ENCODE peak calls at places on chromosomes 1 and 21, in ten cellular contexts. One of them, this sample, is unnamed.

GRCh38 chr1:14561014-14561693 is 37.3 kb upstream of the KAZN start:
- DNase-seq in pancreas: no peak
- DNase-seq in type B pancreatic cell: no peak
- DNase-seq in foreskin fibroblast: peak; percentile 58
- DNase-seq in testis: peak; percentile 18
- DNase-seq in AG04450: no peak
- DNase-seq in mesothelial cell of epicardium: no peak
- DNase-seq in heart left ventricle: no peak
- DNase-seq in coronary artery: no peak
- DNase-seq in fibroblast of pulmonary artery: no peak
- DNase-seq in this sample: no peak

GRCh38 chr1:116931016-116931918 is 21.6 kb downstream of the PTGFRN start:
- DNase-seq in pancreas: no peak
- DNase-seq in type B pancreatic cell: no peak
- DNase-seq in foreskin fibroblast: no peak
- DNase-seq in testis: no peak
- DNase-seq in AG04450: no peak
- DNase-seq in mesothelial cell of epicardium: no peak
- DNase-seq in heart left ventricle: no peak
- DNase-seq in coronary artery: no peak
- DNase-seq in fibroblast of pulmonary artery: no peak
- DNase-seq in this sample: no peak

GRCh38 chr1:160608057-160608456 is 28.8 kb upstream of the CD84 start:
- DNase-seq in pancreas: no peak
- DNase-seq in type B pancreatic cell: no peak
- DNase-seq in foreskin fibroblast: no peak
- DNase-seq in testis: no peak
- DNase-seq in AG04450: no peak
- DNase-seq in mesothelial cell of epicardium: no peak
- DNase-seq in heart left ventricle: no peak
- DNase-seq in coronary artery: no peak
- DNase-seq in fibroblast of pulmonary artery: no peak
- DNase-seq in this sample: no peak

GRCh38 chr1:102757363-102757762 is 351.0 kb downstream of the COL11A1 start:
- DNase-seq in pancreas: no peak
- DNase-seq in type B pancreatic cell: no peak
- DNase-seq in foreskin fibroblast: no peak
- DNase-seq in testis: no peak
- DNase-seq in AG04450: no peak
- DNase-seq in mesothelial cell of epicardium: no peak
- DNase-seq in heart left ventricle: no peak
- DNase-seq in coronary artery: no peak
- DNase-seq in fibroblast of pulmonary artery: no peak
- DNase-seq in this sample: no peak

GRCh38 chr1:9774744-9775679 is 48.8 kb downstream of the CLSTN1 start:
- DNase-seq in pancreas: no peak
- DNase-seq in type B pancreatic cell: no peak
- DNase-seq in foreskin fibroblast: no peak
- DNase-seq in testis: no peak
- DNase-seq in AG04450: no peak
- DNase-seq in mesothelial cell of epicardium: no peak
- DNase-seq in heart left ventricle: no peak
- DNase-seq in coronary artery: no peak
- DNase-seq in fibroblast of pulmonary artery: no peak
- DNase-seq in this sample: no peak

GRCh38 chr1:81670286-81670685 is 130.4 kb upstream of the ADGRL2 start:
- DNase-seq in pancreas: peak; percentile 66
- DNase-seq in type B pancreatic cell: no peak
- DNase-seq in foreskin fibroblast: peak; percentile 95
- DNase-seq in testis: peak; percentile 89
- DNase-seq in AG04450: peak; percentile 87
- DNase-seq in mesothelial cell of epicardium: peak; percentile 35
- DNase-seq in heart left ventricle: peak; percentile 68
- DNase-seq in coronary artery: no peak
- DNase-seq in fibroblast of pulmonary artery: peak; percentile 97
- DNase-seq in this sample: no peak

GRCh38 chr1:39845569-39846566 is 37.4 kb downstream of the TRIT1 start:
- DNase-seq in pancreas: peak; percentile 90
- DNase-seq in type B pancreatic cell: peak; percentile 84
- DNase-seq in foreskin fibroblast: peak; percentile 65
- DNase-seq in testis: peak; percentile 80
- DNase-seq in AG04450: peak; percentile 75
- DNase-seq in mesothelial cell of epicardium: peak; percentile 83
- DNase-seq in heart left ventricle: peak; percentile 88
- DNase-seq in coronary artery: no peak
- DNase-seq in fibroblast of pulmonary artery: peak; percentile 95
- DNase-seq in this sample: peak; percentile 95

GRCh38 chr1:233668725-233669294 is 54.9 kb downstream of the KCNK1 start:
- DNase-seq in pancreas: no peak
- DNase-seq in type B pancreatic cell: no peak
- DNase-seq in foreskin fibroblast: peak; percentile 33
- DNase-seq in testis: no peak
- DNase-seq in AG04450: no peak
- DNase-seq in mesothelial cell of epicardium: no peak
- DNase-seq in heart left ventricle: no peak
- DNase-seq in coronary artery: no peak
- DNase-seq in fibroblast of pulmonary artery: peak; percentile 57
- DNase-seq in this sample: no peak

GRCh38 chr1:53627666-53628065 is 111.3 kb downstream of the GLIS1 start:
- DNase-seq in pancreas: no peak
- DNase-seq in type B pancreatic cell: peak; percentile 11
- DNase-seq in foreskin fibroblast: no peak
- DNase-seq in testis: no peak
- DNase-seq in AG04450: no peak
- DNase-seq in mesothelial cell of epicardium: no peak
- DNase-seq in heart left ventricle: peak; percentile 3
- DNase-seq in coronary artery: no peak
- DNase-seq in fibroblast of pulmonary artery: no peak
- DNase-seq in this sample: peak; percentile 49

GRCh38 chr21:29233611-29234540 is 64.8 kb upstream of the BACH1 start:
- DNase-seq in pancreas: no peak
- DNase-seq in type B pancreatic cell: no peak
- DNase-seq in foreskin fibroblast: no peak
- DNase-seq in testis: no peak
- DNase-seq in AG04450: no peak
- DNase-seq in mesothelial cell of epicardium: no peak
- DNase-seq in heart left ventricle: no peak
- DNase-seq in coronary artery: no peak
- DNase-seq in fibroblast of pulmonary artery: no peak
- DNase-seq in this sample: no peak

GRCh38 chr1:201554167-201554600 is 15.3 kb downstream of the NAV1 start:
- DNase-seq in pancreas: no peak
- DNase-seq in type B pancreatic cell: no peak
- DNase-seq in foreskin fibroblast: no peak
- DNase-seq in testis: no peak
- DNase-seq in AG04450: no peak
- DNase-seq in mesothelial cell of epicardium: no peak
- DNase-seq in heart left ventricle: no peak
- DNase-seq in coronary artery: peak; percentile 62
- DNase-seq in fibroblast of pulmonary artery: no peak
- DNase-seq in this sample: no peak

GRCh38 chr1:64490204-64490818 is 20.4 kb downstream of the CACHD1 start:
- DNase-seq in pancreas: no peak
- DNase-seq in type B pancreatic cell: no peak
- DNase-seq in foreskin fibroblast: no peak
- DNase-seq in testis: no peak
- DNase-seq in AG04450: no peak
- DNase-seq in mesothelial cell of epicardium: no peak
- DNase-seq in heart left ventricle: no peak
- DNase-seq in coronary artery: no peak
- DNase-seq in fibroblast of pulmonary artery: no peak
- DNase-seq in this sample: no peak

GRCh38 chr1:237197470-237198425 is 155.8 kb downstream of the RYR2 start:
- DNase-seq in pancreas: no peak
- DNase-seq in type B pancreatic cell: no peak
- DNase-seq in foreskin fibroblast: no peak
- DNase-seq in testis: no peak
- DNase-seq in AG04450: no peak
- DNase-seq in mesothelial cell of epicardium: no peak
- DNase-seq in heart left ventricle: no peak
- DNase-seq in coronary artery: no peak
- DNase-seq in fibroblast of pulmonary artery: no peak
- DNase-seq in this sample: no peak
- TF ChIP-seq CTCF in pancreas: no peak
- TF ChIP-seq CTCF in type B pancreatic cell: no peak
- TF ChIP-seq CTCF in foreskin fibroblast: no peak
- TF ChIP-seq CTCF in testis: no peak
- TF ChIP-seq CTCF in AG04450: no peak
- TF ChIP-seq CTCF in mesothelial cell of epicardium: no peak
- TF ChIP-seq CTCF in heart left ventricle: no peak
- TF ChIP-seq CTCF in coronary artery: no peak
- TF ChIP-seq CTCF in fibroblast of pulmonary artery: no peak
- TF ChIP-seq CTCF in this sample: no peak

DNA sequence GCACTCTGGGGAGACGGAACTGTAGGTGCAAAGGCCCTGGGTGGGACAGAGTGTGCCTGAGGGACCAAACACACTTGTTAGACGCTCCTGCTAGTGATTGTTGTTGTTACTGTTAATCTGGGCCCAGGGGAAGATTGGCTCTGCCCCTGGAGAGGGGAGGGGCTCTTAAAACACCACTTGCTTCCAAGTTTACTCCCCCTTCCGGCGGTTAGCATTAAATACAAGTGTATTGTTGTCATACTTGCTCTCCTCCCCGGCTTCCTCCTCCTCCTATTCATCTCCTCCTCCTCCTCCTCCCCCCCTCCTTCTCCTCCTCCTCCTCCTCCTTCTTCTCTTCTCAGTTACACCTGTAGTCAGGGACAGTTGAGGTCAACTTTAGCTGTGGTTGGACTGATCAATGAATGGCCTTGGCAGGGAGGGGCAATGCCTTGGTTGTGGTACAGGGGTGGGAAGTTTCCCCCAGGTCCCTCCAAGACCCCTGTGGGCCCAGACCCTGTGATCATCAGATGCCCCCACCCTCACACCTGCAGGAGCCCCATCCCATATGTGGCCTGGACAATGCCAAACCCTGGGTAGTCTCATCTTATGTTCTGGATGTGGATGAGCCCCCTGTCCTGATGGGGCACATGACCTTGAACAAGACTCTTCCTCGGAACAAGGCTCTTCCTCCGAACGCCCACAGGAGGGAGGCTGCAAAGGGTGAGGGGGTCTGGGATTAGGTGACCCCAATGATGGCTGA is 217.3 kb downstream of the PTPRU start:
- DNase-seq in pancreas: no peak
- DNase-seq in type B pancreatic cell: no peak
- DNase-seq in foreskin fibroblast: peak; percentile 32
- DNase-seq in testis: no peak
- DNase-seq in AG04450: peak; percentile 21
- DNase-seq in mesothelial cell of epicardium: no peak
- DNase-seq in heart left ventricle: no peak
- DNase-seq in coronary artery: no peak
- DNase-seq in fibroblast of pulmonary artery: peak; percentile 63
- DNase-seq in this sample: no peak
- TF ChIP-seq CTCF in pancreas: no peak
- TF ChIP-seq CTCF in type B pancreatic cell: peak; percentile 66
- TF ChIP-seq CTCF in foreskin fibroblast: peak; percentile 34
- TF ChIP-seq CTCF in testis: no peak
- TF ChIP-seq CTCF in AG04450: peak; percentile 41
- TF ChIP-seq CTCF in mesothelial cell of epicardium: peak; percentile 27
- TF ChIP-seq CTCF in heart left ventricle: no peak
- TF ChIP-seq CTCF in coronary artery: no peak
- TF ChIP-seq CTCF in fibroblast of pulmonary artery: peak; percentile 34
- TF ChIP-seq CTCF in this sample: peak; percentile 34

DNA sequence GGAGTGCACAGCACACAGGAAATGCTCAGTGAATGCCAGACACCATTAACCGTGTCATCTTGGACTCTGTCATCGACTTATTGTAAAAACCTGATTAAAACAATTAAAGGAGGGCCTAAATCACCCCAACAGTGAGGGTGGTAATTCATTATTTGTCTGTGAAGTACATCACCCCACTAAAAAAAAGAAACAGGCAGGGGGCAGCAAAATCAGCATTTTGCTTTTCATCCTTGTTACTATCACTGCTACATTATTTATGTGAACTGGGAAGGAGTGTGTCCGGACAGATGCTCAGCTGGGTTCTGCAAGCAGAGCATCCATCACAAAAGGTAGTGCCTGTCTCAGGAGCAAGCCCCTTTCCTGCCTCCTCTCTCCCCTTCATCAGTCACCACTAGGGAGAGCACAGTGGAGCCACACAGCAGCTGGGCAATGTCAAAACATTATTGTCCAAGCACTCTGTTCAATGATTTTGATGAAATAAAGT is 98.5 kb downstream of the RERE start:
- DNase-seq in pancreas: no peak
- DNase-seq in type B pancreatic cell: no peak
- DNase-seq in foreskin fibroblast: no peak
- DNase-seq in testis: no peak
- DNase-seq in AG04450: no peak
- DNase-seq in mesothelial cell of epicardium: no peak
- DNase-seq in heart left ventricle: no peak
- DNase-seq in coronary artery: no peak
- DNase-seq in fibroblast of pulmonary artery: no peak
- DNase-seq in this sample: no peak
- TF ChIP-seq CTCF in pancreas: no peak
- TF ChIP-seq CTCF in type B pancreatic cell: peak; percentile 33
- TF ChIP-seq CTCF in foreskin fibroblast: peak; percentile 11
- TF ChIP-seq CTCF in testis: peak; percentile 17
- TF ChIP-seq CTCF in AG04450: peak; percentile 51
- TF ChIP-seq CTCF in mesothelial cell of epicardium: peak; percentile 30
- TF ChIP-seq CTCF in heart left ventricle: peak; percentile 7
- TF ChIP-seq CTCF in coronary artery: no peak
- TF ChIP-seq CTCF in fibroblast of pulmonary artery: peak; percentile 43
- TF ChIP-seq CTCF in this sample: peak; percentile 41

GRCh38 chr1:162021124-162021523 is 2.5 kb downstream of the OLFML2B start:
- DNase-seq in pancreas: no peak
- DNase-seq in type B pancreatic cell: no peak
- DNase-seq in foreskin fibroblast: no peak
- DNase-seq in testis: no peak
- DNase-seq in AG04450: no peak
- DNase-seq in mesothelial cell of epicardium: no peak
- DNase-seq in heart left ventricle: no peak
- DNase-seq in coronary artery: no peak
- DNase-seq in fibroblast of pulmonary artery: no peak
- DNase-seq in this sample: no peak

GRCh38 chr1:162022626-162023025 is 1.0 kb downstream of the OLFML2B start:
- DNase-seq in pancreas: no peak
- DNase-seq in type B pancreatic cell: no peak
- DNase-seq in foreskin fibroblast: no peak
- DNase-seq in testis: no peak
- DNase-seq in AG04450: no peak
- DNase-seq in mesothelial cell of epicardium: no peak
- DNase-seq in heart left ventricle: no peak
- DNase-seq in coronary artery: no peak
- DNase-seq in fibroblast of pulmonary artery: no peak
- DNase-seq in this sample: no peak

GRCh38 chr1:162023181-162023546 is 505 bp downstream of the OLFML2B start:
- DNase-seq in pancreas: no peak
- DNase-seq in type B pancreatic cell: no peak
- DNase-seq in foreskin fibroblast: no peak
- DNase-seq in testis: peak; percentile 37
- DNase-seq in AG04450: no peak
- DNase-seq in mesothelial cell of epicardium: no peak
- DNase-seq in heart left ventricle: no peak
- DNase-seq in coronary artery: no peak
- DNase-seq in fibroblast of pulmonary artery: no peak
- DNase-seq in this sample: no peak

GRCh38 chr1:162026906-162027305 is 3.2 kb upstream of the OLFML2B start:
- DNase-seq in pancreas: no peak
- DNase-seq in type B pancreatic cell: no peak
- DNase-seq in foreskin fibroblast: peak; percentile 40
- DNase-seq in testis: no peak
- DNase-seq in AG04450: no peak
- DNase-seq in mesothelial cell of epicardium: no peak
- DNase-seq in heart left ventricle: no peak
- DNase-seq in coronary artery: no peak
- DNase-seq in fibroblast of pulmonary artery: peak; percentile 23
- DNase-seq in this sample: no peak

GRCh38 chr1:162023547-162024501 is at the start of gene OLFML2B:
- DNase-seq in pancreas: peak; percentile 83
- DNase-seq in type B pancreatic cell: peak; percentile 84
- DNase-seq in foreskin fibroblast: peak; percentile 90
- DNase-seq in testis: peak; percentile 86
- DNase-seq in AG04450: peak; percentile 37
- DNase-seq in mesothelial cell of epicardium: peak; percentile 58
- DNase-seq in heart left ventricle: peak; percentile 78
- DNase-seq in coronary artery: peak; percentile 83
- DNase-seq in fibroblast of pulmonary artery: peak; percentile 83
- DNase-seq in this sample: peak; percentile 89
- TF ChIP-seq CTCF in pancreas: no peak
- TF ChIP-seq CTCF in type B pancreatic cell: peak; percentile 51
- TF ChIP-seq CTCF in foreskin fibroblast: peak; percentile 31
- TF ChIP-seq CTCF in testis: peak; percentile 23
- TF ChIP-seq CTCF in AG04450: peak; percentile 54
- TF ChIP-seq CTCF in mesothelial cell of epicardium: no peak
- TF ChIP-seq CTCF in heart left ventricle: peak; percentile 24
- TF ChIP-seq CTCF in coronary artery: peak; percentile 12
- TF ChIP-seq CTCF in fibroblast of pulmonary artery: peak; percentile 52
- TF ChIP-seq CTCF in this sample: peak; percentile 70